ENCODE peak calls at places on chromosomes 1 and 21, in nine cellular contexts. One of them, this sample, is unnamed.

GRCh38 chr1:61448934-61449368 is 276.0 kb downstream of the TM2D1 start:
- DNase-seq in foreskin fibroblast: peak; percentile 40
- DNase-seq in HFFc6: no peak
- DNase-seq in endothelial cell: no peak
- DNase-seq in colonic mucosa: peak; percentile 42
- DNase-seq in ascending aorta: peak; percentile 96
- DNase-seq in MM.1S: no peak
- DNase-seq in RWPE1: no peak
- DNase-seq in spleen: no peak
- DNase-seq in this sample: no peak

GRCh38 chr1:4027008-4027407 is 126.9 kb upstream of the C1orf174 start:
- DNase-seq in HFFc6: no peak
- DNase-seq in foreskin fibroblast: no peak
- DNase-seq in MM.1S: no peak
- DNase-seq in RWPE1: no peak
- DNase-seq in endothelial cell: no peak
- DNase-seq in ascending aorta: no peak
- DNase-seq in colonic mucosa: no peak
- DNase-seq in spleen: no peak
- DNase-seq in this sample: no peak

GRCh38 chr1:218817747-218818146 is 355.9 kb upstream of the LYPLAL1 start:
- DNase-seq in foreskin fibroblast: no peak
- DNase-seq in endothelial cell: no peak
- DNase-seq in spleen: no peak
- DNase-seq in ascending aorta: no peak
- DNase-seq in RWPE1: no peak
- DNase-seq in MM.1S: no peak
- DNase-seq in colonic mucosa: no peak
- DNase-seq in HFFc6: no peak
- DNase-seq in this sample: no peak

GRCh38 chr21:34537838-34538237 is 25.8 kb upstream of the KCNE1 start:
- DNase-seq in colonic mucosa: no peak
- DNase-seq in foreskin fibroblast: no peak
- DNase-seq in MM.1S: no peak
- DNase-seq in endothelial cell: no peak
- DNase-seq in spleen: no peak
- DNase-seq in RWPE1: no peak
- DNase-seq in ascending aorta: no peak
- DNase-seq in HFFc6: no peak
- DNase-seq in this sample: no peak

GRCh38 chr1:19743793-19744192 is 55.9 kb downstream of the TMCO4 start:
- DNase-seq in MM.1S: no peak
- DNase-seq in ascending aorta: no peak
- DNase-seq in HFFc6: no peak
- DNase-seq in endothelial cell: no peak
- DNase-seq in foreskin fibroblast: no peak
- DNase-seq in colonic mucosa: no peak
- DNase-seq in RWPE1: no peak
- DNase-seq in spleen: no peak
- DNase-seq in this sample: no peak

GRCh38 chr21:41612674-41613250 is 104.8 kb upstream of the TMPRSS2 start:
- DNase-seq in endothelial cell: peak; percentile 74
- DNase-seq in ascending aorta: peak; percentile 97
- DNase-seq in foreskin fibroblast: peak; percentile 82
- DNase-seq in colonic mucosa: peak; percentile 65
- DNase-seq in spleen: no peak
- DNase-seq in MM.1S: no peak
- DNase-seq in HFFc6: peak; percentile 93
- DNase-seq in RWPE1: peak; percentile 91
- DNase-seq in this sample: peak; percentile 72

GRCh38 chr1:43048601-43049011 is 89.9 kb upstream of the SLC2A1 start:
- DNase-seq in MM.1S: no peak
- DNase-seq in ascending aorta: no peak
- DNase-seq in spleen: no peak
- DNase-seq in foreskin fibroblast: no peak
- DNase-seq in colonic mucosa: no peak
- DNase-seq in endothelial cell: no peak
- DNase-seq in HFFc6: no peak
- DNase-seq in RWPE1: peak; percentile 74
- DNase-seq in this sample: no peak

GRCh38 chr21:37704751-37705150 is 211.5 kb downstream of the KCNJ6 start:
- DNase-seq in spleen: no peak
- DNase-seq in RWPE1: no peak
- DNase-seq in colonic mucosa: no peak
- DNase-seq in MM.1S: no peak
- DNase-seq in ascending aorta: no peak
- DNase-seq in endothelial cell: no peak
- DNase-seq in HFFc6: no peak
- DNase-seq in foreskin fibroblast: no peak
- DNase-seq in this sample: no peak

GRCh38 chr21:26085882-26086281 is 84.7 kb downstream of the APP start:
- DNase-seq in RWPE1: no peak
- DNase-seq in HFFc6: no peak
- DNase-seq in endothelial cell: no peak
- DNase-seq in ascending aorta: no peak
- DNase-seq in colonic mucosa: no peak
- DNase-seq in foreskin fibroblast: no peak
- DNase-seq in MM.1S: no peak
- DNase-seq in spleen: no peak
- DNase-seq in this sample: no peak

GRCh38 chr1:178046856-178047255 is 47.0 kb upstream of the RASAL2 start:
- DNase-seq in endothelial cell: no peak
- DNase-seq in MM.1S: no peak
- DNase-seq in foreskin fibroblast: no peak
- DNase-seq in HFFc6: no peak
- DNase-seq in RWPE1: no peak
- DNase-seq in ascending aorta: no peak
- DNase-seq in spleen: no peak
- DNase-seq in colonic mucosa: no peak
- DNase-seq in this sample: no peak

DNA sequence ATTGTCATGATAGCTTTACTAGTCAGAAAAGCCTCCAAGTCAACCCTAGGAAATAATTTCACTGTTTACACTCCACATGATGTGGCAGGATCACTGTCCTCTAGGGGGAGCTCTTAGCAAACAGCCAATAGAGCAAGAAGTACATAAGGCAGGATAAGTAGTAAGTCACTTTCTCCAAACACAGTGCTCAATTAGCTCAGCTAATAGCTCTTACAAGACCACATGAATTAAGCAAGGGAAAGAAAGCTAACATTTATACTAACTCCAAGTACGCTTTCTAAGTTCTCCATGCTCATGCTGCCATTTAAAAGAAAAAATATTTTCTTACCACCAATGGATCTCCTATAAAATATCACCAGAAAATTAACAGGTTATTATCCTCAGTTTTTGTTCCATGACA is 66.9 kb upstream of the LRIF1 start:
- DNase-seq in ascending aorta: peak; percentile 64
- DNase-seq in endothelial cell: peak; percentile 59
- DNase-seq in MM.1S: peak; percentile 59
- DNase-seq in HFFc6: peak; percentile 68
- DNase-seq in colonic mucosa: peak; percentile 63
- DNase-seq in RWPE1: peak; percentile 33
- DNase-seq in spleen: no peak
- DNase-seq in foreskin fibroblast: peak; percentile 46
- DNase-seq in this sample: peak; percentile 56
- TF ChIP-seq CTCF in ascending aorta: peak; percentile 5
- TF ChIP-seq CTCF in endothelial cell: peak; percentile 68
- TF ChIP-seq CTCF in MM.1S: peak; percentile 73
- TF ChIP-seq CTCF in HFFc6: peak; percentile 92
- TF ChIP-seq CTCF in colonic mucosa: peak; percentile 80
- TF ChIP-seq CTCF in RWPE1: peak; percentile 77
- TF ChIP-seq CTCF in spleen: peak; percentile 44
- TF ChIP-seq CTCF in foreskin fibroblast: peak; percentile 93
- TF ChIP-seq CTCF in this sample: peak; percentile 35

DNA sequence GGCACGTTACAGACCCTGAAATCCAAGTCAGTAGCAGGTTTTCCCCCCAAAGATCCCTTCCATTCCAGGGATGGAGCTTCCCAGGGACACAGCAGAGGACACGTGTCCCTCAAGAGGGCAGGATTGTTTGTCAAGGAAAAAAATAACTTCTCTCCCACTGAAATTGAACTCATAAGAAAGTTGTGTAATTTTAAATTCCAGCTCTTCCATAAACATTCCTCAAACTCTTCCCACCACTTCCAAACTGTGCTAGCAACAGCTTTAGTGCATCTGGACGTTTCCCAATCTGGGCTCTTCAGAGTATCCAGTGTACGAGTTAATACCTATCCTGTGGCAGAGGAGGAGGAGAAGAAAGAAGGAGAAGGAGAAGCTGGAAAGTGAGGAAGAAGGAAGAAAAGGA is 79.6 kb downstream of the PSMG1 start:
- DNase-seq in endothelial cell: no peak
- DNase-seq in HFFc6: peak; percentile 28
- DNase-seq in RWPE1: no peak
- DNase-seq in ascending aorta: peak; percentile 39
- DNase-seq in spleen: no peak
- DNase-seq in MM.1S: no peak
- DNase-seq in foreskin fibroblast: peak; percentile 39
- DNase-seq in colonic mucosa: no peak
- DNase-seq in this sample: no peak
- TF ChIP-seq CTCF in endothelial cell: no peak
- TF ChIP-seq CTCF in HFFc6: no peak
- TF ChIP-seq CTCF in RWPE1: no peak
- TF ChIP-seq CTCF in ascending aorta: no peak
- TF ChIP-seq CTCF in spleen: no peak
- TF ChIP-seq CTCF in MM.1S: no peak
- TF ChIP-seq CTCF in foreskin fibroblast: no peak
- TF ChIP-seq CTCF in colonic mucosa: no peak
- TF ChIP-seq CTCF in this sample: no peak

GRCh38 chr1:94236021-94236491 is 1.3 kb downstream of the ARHGAP29 start:
- DNase-seq in colonic mucosa: no peak
- DNase-seq in endothelial cell: no peak
- DNase-seq in RWPE1: no peak
- DNase-seq in spleen: no peak
- DNase-seq in MM.1S: no peak
- DNase-seq in ascending aorta: no peak
- DNase-seq in HFFc6: no peak
- DNase-seq in foreskin fibroblast: no peak
- DNase-seq in this sample: no peak

GRCh38 chr1:94236630-94237290 is 624 bp downstream of the ARHGAP29 start:
- DNase-seq in endothelial cell: no peak
- DNase-seq in MM.1S: peak; percentile 24
- DNase-seq in HFFc6: peak; percentile 36
- DNase-seq in foreskin fibroblast: no peak
- DNase-seq in colonic mucosa: peak; percentile 46
- DNase-seq in spleen: no peak
- DNase-seq in ascending aorta: peak; percentile 71
- DNase-seq in RWPE1: no peak
- DNase-seq in this sample: peak; percentile 56

GRCh38 chr1:94239796-94240195 is 2.4 kb upstream of the ARHGAP29 start:
- DNase-seq in colonic mucosa: no peak
- DNase-seq in foreskin fibroblast: peak; percentile 45
- DNase-seq in MM.1S: no peak
- DNase-seq in endothelial cell: no peak
- DNase-seq in RWPE1: no peak
- DNase-seq in HFFc6: no peak
- DNase-seq in ascending aorta: no peak
- DNase-seq in spleen: no peak
- DNase-seq in this sample: no peak

GRCh38 chr1:94235189-94236020 is 2.0 kb downstream of the ARHGAP29 start:
- DNase-seq in foreskin fibroblast: no peak
- DNase-seq in RWPE1: no peak
- DNase-seq in HFFc6: no peak
- DNase-seq in endothelial cell: no peak
- DNase-seq in colonic mucosa: no peak
- DNase-seq in ascending aorta: no peak
- DNase-seq in MM.1S: no peak
- DNase-seq in spleen: no peak
- DNase-seq in this sample: no peak

DNA sequence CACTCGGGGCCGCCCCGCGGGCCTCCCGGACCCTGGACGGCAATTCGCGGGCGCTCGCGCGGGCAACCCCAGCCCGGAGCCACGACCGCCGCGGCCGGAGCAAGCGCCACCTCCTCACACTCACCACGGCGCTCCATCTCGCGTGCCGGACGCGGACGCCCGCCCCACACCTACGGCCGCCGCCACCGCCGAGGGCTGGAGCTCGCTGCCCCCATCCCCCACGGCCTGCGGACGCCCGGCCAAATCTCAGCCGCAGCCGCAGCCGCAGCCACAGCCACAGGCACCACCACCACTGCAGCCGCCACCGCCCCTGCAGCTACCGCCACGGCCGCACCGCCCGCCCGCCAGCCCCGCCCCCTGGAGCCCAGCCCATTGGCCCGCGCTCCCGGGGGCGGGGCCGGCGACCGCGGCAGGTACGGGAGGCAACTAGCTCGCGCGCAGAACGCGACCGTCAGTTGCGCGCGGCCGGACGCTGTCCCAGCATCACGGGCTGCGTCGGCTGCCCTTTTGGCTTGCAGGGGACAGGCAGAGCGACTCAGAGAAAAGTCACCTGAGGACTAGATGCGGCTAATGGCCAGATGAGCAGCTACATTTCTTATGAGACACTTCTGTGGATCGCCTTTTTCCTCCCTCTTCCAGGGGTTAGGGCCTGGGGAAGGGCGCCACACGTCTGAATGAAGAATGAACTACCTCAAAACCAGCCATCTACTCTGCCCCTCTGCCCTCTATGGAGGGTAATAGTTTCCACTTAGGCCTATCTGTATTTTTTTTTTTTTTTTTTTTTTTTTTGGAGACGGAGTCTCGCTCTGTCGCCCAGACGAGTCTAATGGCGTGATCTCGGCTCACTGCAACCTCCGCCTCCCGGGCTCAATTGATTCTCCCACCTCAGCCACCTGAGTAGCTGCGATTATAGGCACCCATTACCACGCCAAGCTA is at the start of gene ARHGAP29:
- DNase-seq in colonic mucosa: peak; percentile 85
- DNase-seq in MM.1S: peak; percentile 75
- DNase-seq in RWPE1: peak; percentile 84
- DNase-seq in HFFc6: peak; percentile 58
- DNase-seq in spleen: peak; percentile 93
- DNase-seq in endothelial cell: peak; percentile 94
- DNase-seq in foreskin fibroblast: peak; percentile 78
- DNase-seq in ascending aorta: peak; percentile 86
- DNase-seq in this sample: peak; percentile 95
- TF ChIP-seq CTCF in colonic mucosa: no peak
- TF ChIP-seq CTCF in MM.1S: no peak
- TF ChIP-seq CTCF in RWPE1: no peak
- TF ChIP-seq CTCF in HFFc6: no peak
- TF ChIP-seq CTCF in spleen: no peak
- TF ChIP-seq CTCF in endothelial cell: no peak
- TF ChIP-seq CTCF in foreskin fibroblast: no peak
- TF ChIP-seq CTCF in ascending aorta: no peak
- TF ChIP-seq CTCF in this sample: no peak

GRCh38 chr1:112707217-112708001 is 482 bp upstream of the RHOC start:
- DNase-seq in RWPE1: peak; percentile 89
- DNase-seq in ascending aorta: peak; percentile 94
- DNase-seq in endothelial cell: peak; percentile 93
- DNase-seq in spleen: peak; percentile 94
- DNase-seq in HFFc6: peak; percentile 77
- DNase-seq in colonic mucosa: peak; percentile 90
- DNase-seq in MM.1S: peak; percentile 51
- DNase-seq in foreskin fibroblast: peak; percentile 87
- DNase-seq in this sample: peak; percentile 86
- TF ChIP-seq CTCF in RWPE1: peak; percentile 93
- TF ChIP-seq CTCF in ascending aorta: peak; percentile 90
- TF ChIP-seq CTCF in endothelial cell: peak; percentile 76
- TF ChIP-seq CTCF in spleen: peak; percentile 82
- TF ChIP-seq CTCF in HFFc6: peak; percentile 90
- TF ChIP-seq CTCF in colonic mucosa: peak; percentile 78
- TF ChIP-seq CTCF in MM.1S: peak; percentile 57
- TF ChIP-seq CTCF in foreskin fibroblast: peak; percentile 93
- TF ChIP-seq CTCF in this sample: peak; percentile 78